ENCODE peak calls at places on chromosomes 12 and 14, in five cellular contexts. A, J, I, G and B are unnamed samples.
A peak's percentile ranks its signal among the peaks of the same experiment; 100 is the strongest.

GRCh38 chr14:52835122-52835903 is 43.9 kb upstream of the GNPNAT1 start:
- DNase-seq in A (peak; percentile 95), J (peak; percentile 70), I (peak; percentile 57), G (peak; percentile 87), B (peak; percentile 49)

GRCh38 chr14:51460051-51460450 is 191.7 kb upstream of the FRMD6 start:
- DNase-seq in A (no peak), J (no peak), I (no peak), G (no peak), B (no peak)

GRCh38 chr14:100780246-100780645 is 45.7 kb upstream of the MEG3 start:
- DNase-seq in A (no peak), J (no peak), I (no peak), G (no peak), B (peak; percentile 37)

GRCh38 chr14:22084393-22085281 is 411.0 kb upstream of the OR4E1 start:
- DNase-seq in A (peak; percentile 74), J (no peak), I (peak; percentile 49), G (no peak), B (peak; percentile 37)

GRCh38 chr12:16939871-16940306 is 333.9 kb upstream of the LMO3 start:
- DNase-seq in A (peak; percentile 90), J (peak; percentile 58), I (peak; percentile 78), G (peak; percentile 75), B (peak; percentile 16)

GRCh38 chr12:70606001-70606400 is 31.2 kb downstream of the PTPRB start:
- DNase-seq in A (no peak), J (peak; percentile 5), I (no peak), G (no peak), B (no peak)

GRCh38 chr12:25253371-25254068 is 2.8 kb upstream of the KRAS start:
- DNase-seq in A (no peak), J (no peak), I (no peak), G (no peak), B (no peak)

GRCh38 chr14:50677527-50678063 is 9.5 kb upstream of the SAV1 start:
- DNase-seq in A (no peak), J (no peak), I (peak; percentile 70), G (no peak), B (no peak)

GRCh38 chr12:113835433-113835832 is 130.7 kb downstream of the RBM19 start:
- DNase-seq in A (no peak), J (no peak), I (no peak), G (no peak), B (no peak)

GRCh38 chr12:14454098-14454907 is 88.8 kb downstream of the ATF7IP start:
- DNase-seq in A (peak; percentile 73), J (peak; percentile 1), I (peak; percentile 59), G (peak; percentile 45), B (peak; percentile 52)

GRCh38 chr14:98114122-98114895 is 1157.7 kb downstream of the BCL11B start:
- DNase-seq in A (no peak), J (no peak), I (no peak), G (no peak), B (no peak)

GRCh38 chr12:116650585-116650984 is 87.3 kb downstream of the SPRING1 start:
- DNase-seq in A (peak; percentile 55), J (no peak), I (no peak), G (no peak), B (no peak)

GRCh38 chr14:34098045-34098984 is 147.4 kb upstream of the EGLN3 start:
- DNase-seq in A (peak; percentile 40), J (no peak), I (peak; percentile 46), G (peak; percentile 54), B (peak; percentile 52)

GRCh38 chr12:101670007-101670671 is 27.3 kb upstream of the CHPT1 start:
- DNase-seq in A (peak; percentile 72), J (no peak), I (peak; percentile 62), G (peak; percentile 32), B (peak; percentile 14)

GRCh38 chr12:38056701-38057689 is 259.6 kb upstream of the ALG10B start:
- DNase-seq in A (no peak), J (peak; percentile 11), I (no peak), G (no peak), B (no peak)

GRCh38 chr14:70822706-70823185 is 13.4 kb upstream of the MAP3K9 start:
- DNase-seq in A (no peak), J (peak; percentile 8), I (no peak), G (peak; percentile 46), B (peak; percentile 92)

GRCh38 chr12:7131502-7131866 is 1.3 kb downstream of the CLSTN3 start:
- DNase-seq in A (no peak), J (no peak), I (no peak), G (no peak), B (no peak)

GRCh38 chr14:104350463-104351185 is 212.2 kb downstream of the KIF26A start:
- DNase-seq in A (no peak), J (peak; percentile 23), I (no peak), G (peak; percentile 13), B (peak; percentile 16)

GRCh38 chr12:27635349-27635972 is 60.8 kb upstream of the REP15 start:
- DNase-seq in A (peak; percentile 64), J (no peak), I (peak; percentile 44), G (no peak), B (no peak)

GRCh38 chr14:74908861-74909341 is 14.2 kb downstream of the RPS6KL1 start:
- DNase-seq in A (no peak), J (no peak), I (no peak), G (no peak), B (peak; percentile 49)

GRCh38 chr12:116964740-116965090 is 54.0 kb downstream of the FBXW8 start:
- DNase-seq in A (no peak), J (no peak), I (no peak), G (peak; percentile 66), B (no peak)

GRCh38 chr14:79464468-79464867 is 746.8 kb downstream of the DIO2 start:
- DNase-seq in A (no peak), J (no peak), I (no peak), G (no peak), B (no peak)

GRCh38 chr12:6336079-6336858 is 5.6 kb downstream of the TNFRSF1A start:
- DNase-seq in A (peak; percentile 97), J (peak; percentile 99), I (peak; percentile 96), G (peak; percentile 93), B (peak; percentile 96)

GRCh38 chr12:50192908-50193307 is 25.7 kb upstream of the CERS5 start:
- DNase-seq in A (no peak), J (peak; percentile 46), I (no peak), G (no peak), B (no peak)

GRCh38 chr12:52812749-52813148 is 1.2 kb downstream of the KRT4 start:
- DNase-seq in A (no peak), J (no peak), I (no peak), G (no peak), B (no peak)

GRCh38 chr14:23186913-23187654 is 3.6 kb upstream of the SLC7A8 start:
- DNase-seq in A (peak; percentile 76), J (no peak), I (peak; percentile 64), G (peak; percentile 35), B (peak; percentile 38)

GRCh38 chr12:122003646-122004611 is 17.8 kb upstream of the BCL7A start:
- DNase-seq in A (no peak), J (no peak), I (no peak), G (no peak), B (peak; percentile 61)

GRCh38 chr14:104200591-104200990 is 62.2 kb downstream of the KIF26A start:
- DNase-seq in A (no peak), J (no peak), I (no peak), G (no peak), B (no peak)

GRCh38 chr12:32918890-32919791 is 22.6 kb upstream of the PKP2 start:
- DNase-seq in A (peak; percentile 54), J (peak; percentile 55), I (no peak), G (peak; percentile 17), B (peak; percentile 36)

GRCh38 chr12:49288412-49288853 is 6.5 kb upstream of the PRPH start:
- DNase-seq in A (peak; percentile 68), J (no peak), I (peak; percentile 46), G (peak; percentile 60), B (peak; percentile 82)

GRCh38 chr12:120905856-120906384 is 1.8 kb upstream of the SPPL3 start:
- DNase-seq in A (no peak), J (no peak), I (no peak), G (peak; percentile 70), B (no peak)

DNA sequence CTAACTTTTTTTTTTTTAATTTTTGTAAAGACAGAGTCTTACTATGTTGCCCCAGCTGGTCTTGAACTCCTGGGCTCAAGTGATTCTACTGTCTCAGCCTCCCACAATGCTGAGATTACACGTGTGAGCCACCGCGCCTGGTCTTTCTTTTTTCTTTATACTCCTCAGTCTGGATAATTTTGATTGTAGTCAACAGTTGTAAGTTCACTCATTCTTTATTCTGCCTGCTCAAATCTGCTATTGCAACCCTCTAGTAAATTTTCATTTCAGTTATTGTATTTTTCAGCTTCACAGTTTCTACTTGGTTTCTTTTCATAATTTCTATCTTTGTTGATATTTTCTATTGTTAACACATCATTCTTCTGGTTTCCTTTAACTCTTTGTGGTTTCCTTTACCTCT is 5.8 kb upstream of the MIS18BP1 start:
- DNase-seq in A (no peak), J (no peak), I (no peak), G (no peak), B (no peak)
- H3K4me3 ChIP-seq in A (no peak overlapping the region), J (no peak overlapping the region), I (no peak overlapping the region), G (no peak overlapping the region), B (no peak overlapping the region)

GRCh38 chr12:85405781-85406522 is 125.9 kb downstream of the ALX1 start:
- DNase-seq in A (peak; percentile 84), J (no peak), I (no peak), G (no peak), B (no peak)
- H3K27me3 ChIP-seq in A (no peaks in the 10 kb centered on the region), J (peaks cover 6% of the 10 kb centered on the region), I (no peaks in the 10 kb centered on the region), G (peaks cover 14% of the 10 kb centered on the region), B (no peaks in the 10 kb centered on the region)

DNA sequence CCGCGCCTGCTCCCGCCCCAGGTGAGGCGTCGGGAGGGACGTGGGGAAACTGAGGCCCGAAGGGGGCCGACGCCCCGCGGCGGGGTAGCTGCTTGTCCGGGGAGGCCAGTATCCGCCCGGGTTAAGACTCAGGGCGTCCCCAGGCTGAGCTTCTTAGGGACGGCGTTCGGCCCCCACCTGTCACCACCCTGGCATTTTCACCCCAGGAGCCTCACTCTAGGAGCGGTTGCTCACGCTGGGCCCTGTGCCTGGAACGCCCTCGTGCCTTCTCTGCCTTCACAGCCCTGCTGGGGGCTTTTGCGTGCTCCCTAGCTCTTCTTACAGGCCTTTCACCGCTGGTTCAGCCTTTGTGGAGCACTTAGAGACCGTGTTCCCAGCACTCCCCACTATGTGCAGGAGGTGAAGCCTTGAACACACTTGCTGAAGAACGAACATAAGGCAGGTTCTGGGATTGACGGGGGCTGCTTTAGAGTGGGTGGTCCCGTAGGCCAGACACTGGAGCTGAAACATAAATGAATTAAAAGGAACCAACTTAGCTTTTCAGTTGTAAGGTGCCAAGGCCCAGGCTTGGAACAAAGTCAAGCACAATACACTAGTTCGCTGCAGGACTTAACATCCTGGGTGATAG is 601 bp downstream of the ZNF839 start:
- DNase-seq in A (peak; percentile 57), J (peak; percentile 49), I (no peak), G (peak; percentile 36), B (no peak)
- H3K4me3 ChIP-seq in A (peak overlapping the region; percentile 68), J (peak overlapping the region; percentile 64), I (peak overlapping the region; percentile 91), G (peak overlapping the region; percentile 87), B (peak overlapping the region; percentile 89)

DNA sequence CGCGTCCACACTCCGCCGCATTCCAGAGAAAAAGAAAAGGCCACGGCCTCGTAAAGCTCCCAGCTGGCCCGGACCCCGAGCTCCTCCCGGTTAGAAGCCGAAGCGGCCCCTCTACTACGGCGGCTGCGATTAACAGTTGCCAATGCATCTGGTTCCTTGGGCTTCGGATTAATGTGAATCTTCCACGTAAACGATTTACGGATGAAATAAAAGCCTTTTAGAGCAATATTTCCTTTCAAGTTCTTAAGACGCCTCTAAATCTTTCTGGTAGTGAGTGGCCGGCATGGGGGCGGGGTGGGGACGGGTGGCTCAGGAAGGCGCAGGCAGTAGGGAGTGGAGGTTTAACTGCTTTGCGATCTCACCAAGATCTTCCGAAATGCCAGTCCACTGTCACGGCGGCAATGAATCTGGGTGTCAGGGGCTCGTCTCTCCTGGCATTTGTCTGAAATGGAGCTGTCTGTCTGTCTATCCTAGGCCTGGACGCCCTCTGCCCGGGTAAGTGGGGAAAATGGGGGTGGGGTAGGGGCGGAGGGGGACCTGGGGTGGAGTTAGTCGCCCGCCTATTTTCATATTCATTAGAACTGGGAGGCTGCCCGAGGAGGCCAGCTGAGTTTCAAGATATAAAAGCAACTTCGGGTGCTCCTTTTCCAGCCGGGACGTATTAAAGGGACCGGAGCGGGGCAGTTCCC is 427 bp upstream of the ALX1 start:
- DNase-seq in A (no peak), J (peak; percentile 65), I (no peak), G (no peak), B (peak; percentile 59)
- H3K27me3 ChIP-seq in A (no peaks in the 10 kb centered on the region), J (no peaks in the 10 kb centered on the region), I (no peaks in the 10 kb centered on the region), G (peaks cover 90% of the 10 kb centered on the region), B (peaks cover 50% of the 10 kb centered on the region)